ENCODE peak calls at places on chromosome 22, in seven cellular contexts. U is heart left ventricle, X is stomach, M is Peyer's patch, H is IMR-90, S is PC-9, W is adrenal gland. I is an unnamed sample.

GRCh38 chr22:18033204-18033998 is 9.0 kb upstream of the MICAL3 start:
- DNase-seq in U (no peak), X (no peak), M (no peak), H (peak), S (no peak), W (no peak), I (no peak)

GRCh38 chr22:38494939-38495338 is 11.2 kb downstream of the DDX17 start:
- DNase-seq in U (no peak), X (no peak), M (no peak), H (no peak), S (peak), W (no peak), I (no peak)

GRCh38 chr22:21984793-21985192 is 2.2 kb upstream of the TOP3B start:
- DNase-seq in U (no peak), X (no peak), M (no peak), H (peak), S (no peak), W (no peak), I (peak)

GRCh38 chr22:50507421-50507990 is at the start of gene LMF2:
- DNase-seq in U (peak), X (peak), M (peak), H (no peak), S (peak), W (peak), I (peak)

GRCh38 chr22:27719535-27720227 is 81.9 kb downstream of the MN1 start:
- DNase-seq in U (peak), X (no peak), M (no peak), H (peak), S (no peak), W (peak), I (peak)

GRCh38 chr22:38989461-38989860 is 7.3 kb downstream of the APOBEC3B start:
- DNase-seq in U (no peak), X (no peak), M (no peak), H (no peak), S (no peak), W (no peak), I (no peak)

GRCh38 chr22:50274311-50274710 is 4.1 kb upstream of the MAPK11 start:
- DNase-seq in U (peak), X (peak), M (peak), H (peak), S (peak), W (peak), I (peak)

GRCh38 chr22:40178417-40179409 is 988 bp downstream of the TNRC6B start:
- DNase-seq in U (no peak), X (no peak), M (peak), H (peak), S (no peak), W (peak), I (peak)

GRCh38 chr22:47168441-47168840 is 406.0 kb downstream of the TBC1D22A start:
- DNase-seq in U (peak), X (peak), M (no peak), H (no peak), S (no peak), W (peak), I (no peak)

GRCh38 chr22:44595841-44596341 is 97.9 kb upstream of the RTL6 start:
- DNase-seq in U (no peak), X (no peak), M (no peak), H (peak), S (no peak), W (no peak), I (no peak)

GRCh38 chr22:36291831-36292740 is 39.2 kb downstream of the APOL1 start:
- DNase-seq in U (no peak), X (no peak), M (no peak), H (no peak), S (no peak), W (no peak), I (no peak)

GRCh38 chr22:26464312-26464711 is 19.3 kb downstream of the HPS4 start:
- DNase-seq in U (no peak), X (no peak), M (no peak), H (no peak), S (no peak), W (no peak), I (peak)
- H3K27ac ChIP-seq in U (no peak), X (no peak), M (no peak), H (no peak), S (no peak), W (no peak), I (peak)

DNA sequence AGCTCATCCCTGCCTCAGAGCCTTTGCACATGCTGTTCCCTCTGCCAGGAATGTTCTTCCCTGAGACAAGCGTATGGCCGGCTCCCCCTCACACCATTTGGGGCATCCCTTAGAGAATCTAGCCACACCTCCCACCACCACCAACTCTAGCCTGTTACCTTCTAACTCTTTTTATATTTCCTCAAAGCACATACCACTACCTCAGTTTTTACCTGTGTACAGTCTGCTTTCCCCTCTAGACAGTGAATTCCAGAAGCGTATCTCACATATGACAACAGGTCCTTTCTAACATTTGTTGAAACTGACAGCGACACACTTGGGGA is 75.1 kb upstream of the ARFGAP3 start:
- DNase-seq in U (no peak), X (no peak), M (no peak), H (no peak), S (no peak), W (no peak), I (no peak)
- H3K27ac ChIP-seq in U (peak), X (peak), M (peak), H (no peak), S (no peak), W (peak), I (peak)

GRCh38 chr22:31295831-31296230 is 3.5 kb upstream of the PIK3IP1 start:
- DNase-seq in U (no peak), X (no peak), M (no peak), H (peak), S (peak), W (no peak), I (no peak)
- H3K27ac ChIP-seq in U (peak), X (peak), M (peak), H (no peak), S (peak), W (peak), I (peak)

GRCh38 chr22:42976534-42976933 is 38.4 kb downstream of the PACSIN2 start:
- DNase-seq in U (no peak), X (no peak), M (no peak), H (no peak), S (no peak), W (no peak), I (no peak)
- H3K27ac ChIP-seq in U (no peak), X (no peak), M (no peak), H (no peak), S (peak), W (no peak), I (no peak)

I was measured in testis.